ENCODE peak calls at places on chromosomes 11 and 22, in ten cellular contexts. S is substantia nigra; E is activated T-cell treated with anti-CD3 and anti-CD28 coated beads for 48 hours; X is naive thymus-derived CD8-positive, alpha-beta T cell; D is CD4-positive, alpha-beta T cell; L is osteocyte; Y is small intestine; W is fibroblast of the aortic adventitia; B is activated T-helper 1 cell treated with anti-CD3 and anti-CD28 coated beads, Interleukin-12 subunit alpha, Interleukin-12 subunit beta, Interleukin-2, Interleukin-4 antibody, amounts not matched to agents 30 ng/mL and 10 ng/mL and 1 ng/mL, durations not matched to agents 14 hours and 24 hours and 36 hours; M is activated CD8-positive, alpha-beta T cell treated with anti-CD3 and anti-CD28 coated beads for 36 hours. Z is an unnamed sample.

GRCh38 chr22:36734171-36735058 is 30.9 kb upstream of the CACNG2 start:
- DNase-seq in S (no peak), E (no peak), X (no peak), D (no peak), L (peak), Y (no peak), W (peak), B (no peak), M (no peak), Z (peak)

GRCh38 chr11:111748035-111748804 is 18.0 kb downstream of the PPP2R1B start:
- DNase-seq in S (no peak), E (no peak), X (no peak), D (no peak), L (no peak), Y (no peak), W (no peak), B (no peak), M (no peak), Z (no peak)

GRCh38 chr11:66886671-66887221 is 29.9 kb downstream of the LRFN4 start:
- DNase-seq in S (no peak), E (no peak), X (no peak), D (no peak), L (no peak), Y (no peak), W (peak), B (no peak), M (no peak), Z (peak)

GRCh38 chr22:30267382-30268302 is 991 bp upstream of the OSM start:
- DNase-seq in S (no peak), E (no peak), X (peak), D (peak), L (no peak), Y (no peak), W (no peak), B (peak), M (peak), Z (no peak)

GRCh38 chr11:130170345-130170744 is 10.8 kb downstream of the ST14 start:
- DNase-seq in S (no peak), E (no peak), X (no peak), D (no peak), L (no peak), Y (peak), W (no peak), B (no peak), M (no peak), Z (no peak)

GRCh38 chr22:32267011-32267410 is 11.9 kb upstream of the SLC5A4 start:
- DNase-seq in S (no peak), E (no peak), X (no peak), D (no peak), L (no peak), Y (no peak), W (no peak), B (no peak), M (no peak), Z (no peak)

GRCh38 chr22:43826142-43827093 is 14.3 kb upstream of the EFCAB6 start:
- DNase-seq in S (peak), E (no peak), X (no peak), D (no peak), L (peak), Y (no peak), W (peak), B (no peak), M (no peak), Z (peak)

GRCh38 chr11:11841121-11841604 is 609 bp upstream of the USP47 start:
- DNase-seq in S (peak), E (no peak), X (no peak), D (no peak), L (no peak), Y (peak), W (peak), B (no peak), M (no peak), Z (peak)

GRCh38 chr11:75319035-75319877 is 32.2 kb downstream of the ARRB1 start:
- DNase-seq in S (no peak), E (no peak), X (no peak), D (no peak), L (no peak), Y (peak), W (peak), B (no peak), M (no peak), Z (peak)